ENCODE peak calls at places on chromosomes 6 and 20, in nine cellular contexts. R is HCT116, I is right lobe of liver, T is body of pancreas, Q is prostate gland, Z is heart left ventricle, Y is breast epithelium, O is stomach, V is transverse colon. E is an unnamed sample. For H3K4me1, the result is how much of the 10 kb centered on the place peaks cover.

GRCh38 chr6:21596379-21597242 is 3.1 kb downstream of the SOX4 start:
- DNase-seq in R (no peak), I (peak), Q (peak), V (peak), Z (peak), O (peak), T (peak), Y (peak), E (peak)

GRCh38 chr6:63352587-63353281 is 33.0 kb upstream of the LGSN start:
- DNase-seq in I (no peak), O (peak), R (peak), Z (no peak), T (peak), Y (no peak), Q (no peak), V (peak), E (no peak)

GRCh38 chr6:161503570-161503969 is 229.7 kb upstream of the AGPAT4 start:
- DNase-seq in Q (no peak), T (no peak), Z (no peak), I (no peak), R (no peak), V (no peak), Y (no peak), O (no peak), E (no peak)

GRCh38 chr6:126033696-126034095 is 47.4 kb downstream of the TRMT11 start:
- DNase-seq in R (no peak), T (peak), Y (no peak), Z (peak), V (peak), I (no peak), O (no peak), Q (peak), E (peak)

GRCh38 chr20:47784599-47785320 is 521 bp downstream of the SULF2 start:
- DNase-seq in Z (peak), O (no peak), I (peak), Y (no peak), R (no peak), V (peak), T (no peak), Q (peak), E (peak)

GRCh38 chr20:26218301-26218700 is 521.6 kb upstream of the ZNF337 start:
- DNase-seq in Y (no peak), T (no peak), I (no peak), V (no peak), O (no peak), Q (no peak), R (no peak), Z (no peak), E (no peak)

GRCh38 chr6:74504941-74505340 is 700.9 kb downstream of the COL12A1 start:
- DNase-seq in R (no peak), O (no peak), I (no peak), V (no peak), Y (no peak), Z (no peak), T (no peak), Q (no peak), E (no peak)

GRCh38 chr6:64679411-64679810 is 1027.6 kb downstream of the EYS start:
- DNase-seq in Z (no peak), R (no peak), Y (no peak), V (no peak), Q (no peak), O (no peak), T (no peak), I (no peak), E (no peak)

GRCh38 chr20:13644010-13644409 is 5.3 kb upstream of the TASP1 start:
- DNase-seq in Z (no peak), T (no peak), I (no peak), Y (no peak), V (no peak), Q (no peak), R (no peak), O (no peak), E (no peak)

GRCh38 chr20:11195899-11196558 is 522.2 kb upstream of the JAG1 start:
- DNase-seq in Z (no peak), Q (no peak), R (no peak), O (no peak), I (no peak), Y (no peak), T (no peak), V (no peak), E (no peak)

GRCh38 chr20:14799671-14800070 is 462.3 kb upstream of the FLRT3 start:
- DNase-seq in R (no peak), T (no peak), Q (no peak), Z (no peak), O (no peak), I (no peak), V (no peak), Y (no peak), E (no peak)

GRCh38 chr6:16358531-16359138 is 120.2 kb downstream of the GMPR start:
- DNase-seq in Y (no peak), Q (no peak), O (no peak), I (no peak), R (no peak), Z (no peak), T (no peak), V (peak), E (no peak)
- H3K27ac ChIP-seq in Y (no peak), Q (no peak), O (no peak), I (no peak), R (no peak), Z (no peak), T (no peak), V (no peak), E (no peak)

GRCh38 chr6:35040398-35040797 is 100.7 kb downstream of the TCP11 start:
- DNase-seq in V (no peak), Z (no peak), Q (no peak), R (no peak), O (no peak), Y (no peak), T (no peak), I (no peak), E (no peak)

GRCh38 chr6:35036828-35037095 is 104.4 kb downstream of the TCP11 start:
- DNase-seq in Q (no peak), Y (no peak), O (no peak), I (no peak), V (no peak), Z (no peak), T (no peak), R (no peak), E (no peak)

GRCh38 chr6:35037289-35038038 is 103.7 kb downstream of the TCP11 start:
- DNase-seq in I (no peak), R (no peak), T (no peak), Y (no peak), O (no peak), Z (no peak), V (no peak), Q (no peak), E (no peak)

GRCh38 chr6:35036059-35036827 is 104.9 kb downstream of the TCP11 start:
- DNase-seq in V (no peak), T (no peak), Q (no peak), O (no peak), I (no peak), Y (no peak), Z (no peak), R (no peak), E (no peak)

DNA sequence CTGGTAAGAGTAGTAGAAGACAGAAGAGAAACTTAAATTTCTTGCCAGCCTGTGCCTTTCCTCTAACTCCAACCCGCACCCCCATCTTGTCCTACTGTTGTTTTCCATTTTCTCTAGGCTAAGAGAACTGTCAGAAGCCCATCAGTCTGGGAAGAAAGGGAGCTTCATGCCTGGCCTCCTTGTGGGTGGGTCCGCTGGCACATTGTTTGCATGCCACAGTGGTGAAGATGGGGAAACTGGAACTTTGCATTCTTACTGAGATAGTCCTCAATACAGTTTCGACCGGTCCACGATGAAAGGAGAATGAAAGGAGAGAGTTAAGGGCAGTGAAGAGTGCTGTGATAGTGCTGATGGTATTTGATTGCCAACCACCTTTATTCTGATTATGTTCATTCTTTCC is 103.1 kb downstream of the TCP11 start:
- DNase-seq in O (no peak), Z (no peak), Q (no peak), I (no peak), Y (no peak), T (no peak), R (no peak), V (no peak), E (no peak)
- H3K4me1 ChIP-seq in O (under half), Z (half or more), Q (under half), I (under half), Y (under half), T (under half), R (under half), V (under half), E (under half)

DNA sequence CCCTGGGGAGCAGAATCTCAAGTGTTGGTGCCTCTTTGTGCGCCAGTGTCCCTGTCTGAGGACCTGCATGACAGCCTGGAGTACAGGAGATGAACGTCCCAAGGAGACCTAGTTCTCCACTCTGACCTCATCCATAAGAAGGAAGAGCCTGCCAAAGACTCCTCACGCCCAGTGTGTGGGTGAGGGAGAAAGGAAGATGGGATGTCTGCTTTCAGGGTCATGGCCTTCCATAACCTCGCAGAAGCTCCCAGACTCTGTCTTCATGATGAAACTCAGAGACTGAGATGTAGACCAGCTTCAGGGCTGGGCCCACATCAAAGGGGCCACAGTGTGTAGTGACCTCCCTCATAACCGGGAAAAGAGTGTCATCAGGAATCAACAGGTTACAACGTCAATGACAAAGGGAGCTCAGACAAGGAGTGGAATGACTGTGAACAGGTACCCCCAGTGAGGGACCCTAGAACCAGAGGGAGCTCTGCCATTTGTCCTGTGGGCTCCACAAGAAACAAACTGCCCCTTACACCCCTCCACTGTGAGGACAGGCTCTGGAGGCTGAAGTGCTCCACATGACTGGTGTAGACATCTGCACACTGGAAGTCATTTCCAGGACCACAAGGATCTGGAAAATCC is 8.1 kb downstream of the HLA-DQB1 start:
- DNase-seq in Q (no peak), I (no peak), T (no peak), R (no peak), V (no peak), O (no peak), Z (no peak), Y (no peak), E (no peak)
- TF ChIP-seq POLR2A in Q (no peak), I (no peak), T (no peak), R (no peak), V (no peak), O (no peak), Z (no peak), Y (no peak), E (no peak)

GRCh38 chr20:62735331-62735821 is 26.7 kb downstream of the NTSR1 start:
- DNase-seq in Y (peak), V (peak), T (peak), Z (no peak), I (no peak), O (no peak), Q (no peak), R (peak), E (no peak)

GRCh38 chr20:62734881-62735280 is 26.2 kb downstream of the NTSR1 start:
- DNase-seq in R (no peak), Q (no peak), T (peak), I (no peak), Z (no peak), O (no peak), Y (peak), V (peak), E (no peak)

GRCh38 chr20:62733250-62733842 is 24.7 kb downstream of the NTSR1 start:
- DNase-seq in T (peak), Y (peak), R (no peak), I (no peak), Q (no peak), Z (no peak), O (no peak), V (peak), E (no peak)

GRCh38 chr20:62733891-62734290 is 25.3 kb downstream of the NTSR1 start:
- DNase-seq in V (peak), R (no peak), T (peak), Z (no peak), O (no peak), I (no peak), Y (peak), Q (no peak), E (no peak)

GRCh38 chr20:62734336-62734735 is 25.7 kb downstream of the NTSR1 start:
- DNase-seq in T (no peak), V (no peak), O (no peak), Q (no peak), Z (no peak), Y (no peak), R (no peak), I (no peak), E (no peak)
- H3K27ac ChIP-seq in T (no peak), V (no peak), O (no peak), Q (no peak), Z (no peak), Y (no peak), R (peak), I (no peak), E (no peak)

DNA sequence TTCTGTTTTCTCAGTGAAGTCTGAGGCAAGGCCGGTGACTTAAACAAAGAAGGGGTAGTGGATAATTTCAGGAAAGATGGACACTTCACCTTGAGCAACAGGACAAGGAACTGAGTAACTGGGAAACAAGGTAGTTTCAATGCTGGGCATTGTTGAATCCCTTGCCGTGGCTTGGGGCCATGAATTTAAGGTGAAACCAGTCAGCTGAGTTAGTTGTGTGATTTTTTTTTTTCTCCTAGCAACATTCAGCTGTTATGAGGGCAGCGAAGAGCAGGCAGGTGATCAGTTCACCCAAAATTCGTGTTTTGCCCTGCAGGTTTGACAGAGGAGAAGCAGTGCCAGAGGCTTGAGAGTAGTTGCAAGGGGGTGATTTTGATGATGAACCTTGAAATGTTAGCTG is 6.8 kb downstream of the BICRAL start:
- DNase-seq in T (no peak), Q (no peak), V (no peak), Z (no peak), Y (no peak), O (no peak), R (no peak), I (no peak), E (no peak)
- H3K4me1 ChIP-seq in T (half or more), Q (under half), V (under half), Z (half or more), Y (under half), O (under half), R (under half), I (under half), E (under half)

DNA sequence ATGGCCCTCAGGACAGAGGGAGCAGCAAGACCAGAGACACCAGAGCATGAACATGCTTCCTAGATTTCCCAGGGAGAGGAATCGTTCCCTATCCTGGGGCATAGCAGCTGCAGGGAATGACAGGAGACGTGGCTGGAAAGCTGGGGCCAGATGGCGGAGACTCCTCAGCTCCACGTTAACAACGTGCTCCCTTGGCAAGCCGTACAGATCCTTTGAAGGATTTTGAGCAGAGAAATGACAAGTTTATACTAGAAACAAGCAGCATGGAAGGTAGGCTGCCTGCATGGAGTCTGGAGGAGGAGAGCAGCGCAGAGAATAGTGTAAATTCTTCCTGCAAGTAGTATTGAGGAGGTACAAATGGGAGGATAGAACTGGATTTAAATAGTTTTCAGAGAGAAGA is 11.7 kb downstream of the MYLIP start:
- DNase-seq in V (no peak), T (no peak), Y (no peak), O (no peak), R (no peak), I (no peak), Q (no peak), Z (no peak), E (no peak)
- TF ChIP-seq POLR2A in V (no peak), T (no peak), Y (no peak), O (no peak), R (no peak), I (no peak), Q (no peak), Z (no peak), E (no peak)